ENCODE peak calls at places on chromosomes 13 and 19, in four cellular contexts. K, M, U and G are unnamed samples.

GRCh38 chr19:34148672-34149185 is 23.6 kb upstream of the LSM14A start:
- DNase-seq in K (no peak), M (no peak), U (no peak), G (no peak)

GRCh38 chr13:106109391-106109791 is 426.1 kb downstream of the EFNB2 start:
- DNase-seq in K (peak), M (no peak), U (no peak), G (peak)

GRCh38 chr19:46271488-46272197 is 25.2 kb upstream of the HIF3A start:
- DNase-seq in K (peak), M (peak), U (no peak), G (peak)

GRCh38 chr19:6484831-6485230 is 3.2 kb upstream of the DENND1C start:
- DNase-seq in K (no peak), M (no peak), U (no peak), G (no peak)

GRCh38 chr19:55340144-55340783 is 588 bp downstream of the KMT5C start:
- DNase-seq in K (no peak), M (no peak), U (no peak), G (no peak)

GRCh38 chr19:21082011-21082975 is at the start of gene ZNF714:
- DNase-seq in K (peak), M (peak), U (peak), G (peak)

GRCh38 chr19:38975214-38975860 is at the start of gene FBXO17:
- DNase-seq in K (peak), M (peak), U (peak), G (peak)

GRCh38 chr13:47146136-47146535 is 249.3 kb upstream of the HTR2A start:
- DNase-seq in K (peak), M (no peak), U (no peak), G (peak)

GRCh38 chr13:46679369-46680180 is 117.4 kb downstream of the ESD start:
- DNase-seq in K (peak), M (no peak), U (peak), G (no peak)

GRCh38 chr13:32528358-32528757 is 10.2 kb downstream of the N4BP2L2 start:
- DNase-seq in K (peak), M (no peak), U (no peak), G (peak)

GRCh38 chr13:59891053-59891452 is 272.7 kb downstream of the DIAPH3 start:
- DNase-seq in K (no peak), M (no peak), U (no peak), G (no peak)

GRCh38 chr19:2808129-2808941 is 11.3 kb upstream of the ZNF554 start:
- DNase-seq in K (no peak), M (no peak), U (no peak), G (no peak)

GRCh38 chr13:22757530-22758120 is 423.2 kb upstream of the SGCG start:
- DNase-seq in K (peak), M (no peak), U (no peak), G (no peak)

GRCh38 chr13:28621439-28621838 is 37.5 kb upstream of the POMP start:
- DNase-seq in K (no peak), M (no peak), U (no peak), G (no peak)

GRCh38 chr13:109297628-109298027 is 488.8 kb downstream of the IRS2 start:
- DNase-seq in K (peak), M (no peak), U (no peak), G (peak)

GRCh38 chr19:47778089-47778953 is at the start of gene SELENOW:
- DNase-seq in K (peak), M (peak), U (peak), G (peak)

GRCh38 chr19:48556163-48556562 is 4.2 kb downstream of the SULT2B1 start:
- DNase-seq in K (peak), M (peak), U (no peak), G (peak)

GRCh38 chr19:1468274-1469199 is 10.5 kb downstream of the C19orf25 start:
- DNase-seq in K (peak), M (no peak), U (no peak), G (no peak)

GRCh38 chr19:48506138-48506733 is 5.4 kb downstream of the LMTK3 start:
- DNase-seq in K (peak), M (no peak), U (no peak), G (no peak)

GRCh38 chr13:33471182-33471581 is 185.6 kb upstream of the STARD13 start:
- DNase-seq in K (peak), M (no peak), U (no peak), G (no peak)

GRCh38 chr13:95154441-95154886 is 146.8 kb downstream of the ABCC4 start:
- DNase-seq in K (no peak), M (no peak), U (no peak), G (peak)

GRCh38 chr13:23754506-23754905 is 134.7 kb downstream of the MIPEP start:
- DNase-seq in K (peak), M (no peak), U (no peak), G (no peak)

GRCh38 chr19:30752201-30752600 is 380.0 kb downstream of the ZNF536 start:
- DNase-seq in K (no peak), M (no peak), U (no peak), G (no peak)

GRCh38 chr13:24630121-24630520 is 50.1 kb upstream of the ATP12A start:
- DNase-seq in K (no peak), M (no peak), U (no peak), G (no peak)

GRCh38 chr13:113630296-113630695 is 27.7 kb downstream of the ATP4B start:
- DNase-seq in K (no peak), M (no peak), U (no peak), G (no peak)

GRCh38 chr13:44021422-44021821 is 141.7 kb downstream of the LACC1 start:
- DNase-seq in K (no peak), M (no peak), U (no peak), G (no peak)

GRCh38 chr13:86757236-86757978 is 913.8 kb upstream of the SLITRK5 start:
- DNase-seq in K (no peak), M (no peak), U (no peak), G (peak)

GRCh38 chr13:55244991-55245644 is 1895.6 kb upstream of the PRR20A start:
- DNase-seq in K (no peak), M (no peak), U (no peak), G (no peak)

GRCh38 chr13:107209811-107210210 is 641.9 kb upstream of the ARGLU1 start:
- DNase-seq in K (peak), M (no peak), U (no peak), G (peak)

GRCh38 chr19:46022061-46022430 is 807 bp downstream of the PGLYRP1 start:
- DNase-seq in K (no peak), M (no peak), U (no peak), G (no peak)